ENCODE peak calls at places on chromosomes 12 and 14, in five cellular contexts. J, W, B, R and G are unnamed samples.

GRCh38 chr14:65472189-65472588 is 59.7 kb downstream of the FUT8 start:
- DNase-seq in J (no peak), B (no peak), W (no peak), R (no peak), G (peak; percentile 16)

GRCh38 chr12:9363145-9363544 is 154.9 kb upstream of the PZP start:
- DNase-seq in B (no peak), J (peak; percentile 57), R (no peak), W (no peak), G (no peak)

GRCh38 chr12:27104546-27104945 is 22.2 kb upstream of the C12orf71 start:
- DNase-seq in W (no peak), B (no peak), R (no peak), J (no peak), G (no peak)

GRCh38 chr12:48351022-48351708 is 446 bp upstream of the ZNF641 start:
- DNase-seq in R (no peak), W (peak; percentile 47), J (no peak), B (no peak), G (peak; percentile 67)

GRCh38 chr14:105466491-105467248 is 8.0 kb upstream of the CRIP2 start:
- DNase-seq in J (no peak), B (no peak), W (no peak), R (no peak), G (no peak)

GRCh38 chr14:27370775-27371174 is 772.9 kb upstream of the NOVA1 start:
- DNase-seq in B (no peak), R (no peak), J (no peak), W (no peak), G (no peak)

GRCh38 chr12:7079826-7080125 is 12.5 kb downstream of the C1R start:
- DNase-seq in W (no peak), R (no peak), J (no peak), B (no peak), G (no peak)

GRCh38 chr12:64611430-64612286 is 1.4 kb downstream of the RASSF3 start:
- DNase-seq in R (peak; percentile 43), W (no peak), J (no peak), B (no peak), G (peak; percentile 13)

GRCh38 chr12:130568546-130568945 is 147.6 kb downstream of the RIMBP2 start:
- DNase-seq in W (no peak), B (no peak), J (no peak), R (no peak), G (no peak)

GRCh38 chr14:95519699-95520098 is 3.2 kb upstream of the SYNE3 start:
- DNase-seq in B (no peak), J (no peak), W (no peak), R (no peak), G (no peak)

GRCh38 chr14:94485944-94486841 is 10.2 kb upstream of the SERPINA9 start:
- DNase-seq in R (peak; percentile 55), W (peak; percentile 48), J (no peak), B (peak; percentile 94), G (peak; percentile 83)

GRCh38 chr14:95953111-95953724 is 76.6 kb downstream of the TUNAR start:
- DNase-seq in R (no peak), B (peak; percentile 54), W (no peak), J (no peak), G (peak; percentile 18)

GRCh38 chr12:88922816-88923215 is 342.5 kb upstream of the KITLG start:
- DNase-seq in B (no peak), J (no peak), W (no peak), R (no peak), G (no peak)

GRCh38 chr12:70852416-70853150 is 68.0 kb downstream of the PTPRR start:
- DNase-seq in B (no peak), W (no peak), J (no peak), R (no peak), G (no peak)

GRCh38 chr12:90037740-90038139 is 329.1 kb upstream of the ATP2B1 start:
- DNase-seq in R (no peak), B (no peak), J (no peak), W (no peak), G (no peak)

GRCh38 chr14:49853572-49854375 is 1.2 kb upstream of the NEMF start:
- DNase-seq in W (peak; percentile 86), B (peak; percentile 81), R (no peak), J (no peak), G (peak; percentile 80)

GRCh38 chr12:11727133-11727664 is 77.7 kb downstream of the ETV6 start:
- DNase-seq in J (peak; percentile 87), R (no peak), W (peak; percentile 56), B (no peak), G (no peak)

GRCh38 chr12:112988224-112988623 is 9.9 kb downstream of the OAS2 start:
- DNase-seq in R (no peak), J (no peak), W (no peak), B (no peak), G (no peak)

GRCh38 chr14:62694075-62694474 is 351.2 kb downstream of the KCNH5 start:
- DNase-seq in B (no peak), R (no peak), J (no peak), W (no peak), G (no peak)

GRCh38 chr12:102992297-102992696 is 34.8 kb downstream of the ASCL1 start:
- DNase-seq in W (peak; percentile 25), R (no peak), B (no peak), J (peak; percentile 45), G (no peak)

GRCh38 chr12:19125325-19125724 is 4.2 kb upstream of the PLEKHA5 start:
- DNase-seq in R (no peak), J (no peak), B (no peak), W (no peak), G (no peak)

GRCh38 chr12:5778823-5779222 is 166.2 kb downstream of the ANO2 start:
- DNase-seq in R (no peak), J (no peak), W (no peak), B (no peak), G (no peak)

GRCh38 chr12:68240079-68240478 is 13.3 kb downstream of the IL22 start:
- DNase-seq in B (no peak), R (peak; percentile 22), J (no peak), W (no peak), G (no peak)

GRCh38 chr12:41932470-41932991 is 212.1 kb downstream of the GXYLT1 start:
- DNase-seq in W (no peak), B (peak; percentile 66), J (no peak), R (peak; percentile 43), G (peak; percentile 61)

GRCh38 chr12:62361048-62361447 is 100.8 kb downstream of the USP15 start:
- DNase-seq in J (no peak), B (no peak), W (no peak), R (no peak), G (no peak)

GRCh38 chr12:51890135-51890464 is 2.2 kb downstream of the ANKRD33 start:
- DNase-seq in B (no peak), R (no peak), J (no peak), W (no peak), G (no peak)

DNA sequence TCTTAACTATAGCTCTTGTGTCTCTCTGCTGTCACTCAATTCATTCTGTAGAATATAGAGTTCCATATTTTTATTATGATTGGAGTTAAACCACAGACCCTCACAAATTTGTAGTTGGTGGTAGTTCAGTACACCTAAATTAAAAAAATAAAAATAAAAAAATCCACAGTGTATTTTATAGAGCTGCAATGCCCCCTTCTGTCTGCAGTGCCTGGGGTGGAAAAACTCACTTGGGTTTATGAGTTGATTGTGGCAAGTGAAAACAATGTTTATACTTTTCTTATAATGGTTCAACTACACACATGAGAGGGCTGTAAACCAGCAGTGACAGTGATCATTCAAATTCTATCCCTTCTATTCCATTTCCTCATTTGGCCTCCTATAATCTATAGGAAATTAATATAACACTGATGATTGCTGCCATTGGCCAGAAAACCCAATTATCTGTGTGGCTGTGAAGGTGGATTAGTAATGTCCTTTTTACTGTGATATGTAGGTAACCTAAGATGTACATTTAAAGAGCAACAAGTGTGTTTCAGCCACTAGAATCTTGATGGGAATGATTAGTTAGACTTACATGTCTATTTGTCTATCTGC is 166.9 kb upstream of the LRIG3 start:
- DNase-seq in R (no peak), B (no peak), J (no peak), W (no peak), G (no peak)
- TF ChIP-seq ATF2 in R (no peak), B (no peak), J (no peak), W (no peak), G (no peak)

GRCh38 chr14:39381366-39381765 is 50.9 kb downstream of the FBXO33 start:
- DNase-seq in W (no peak), B (no peak), R (no peak), J (no peak), G (no peak)
- TF ChIP-seq ATF2 in W (no peak), B (no peak), R (no peak), J (no peak), G (no peak)

DNA sequence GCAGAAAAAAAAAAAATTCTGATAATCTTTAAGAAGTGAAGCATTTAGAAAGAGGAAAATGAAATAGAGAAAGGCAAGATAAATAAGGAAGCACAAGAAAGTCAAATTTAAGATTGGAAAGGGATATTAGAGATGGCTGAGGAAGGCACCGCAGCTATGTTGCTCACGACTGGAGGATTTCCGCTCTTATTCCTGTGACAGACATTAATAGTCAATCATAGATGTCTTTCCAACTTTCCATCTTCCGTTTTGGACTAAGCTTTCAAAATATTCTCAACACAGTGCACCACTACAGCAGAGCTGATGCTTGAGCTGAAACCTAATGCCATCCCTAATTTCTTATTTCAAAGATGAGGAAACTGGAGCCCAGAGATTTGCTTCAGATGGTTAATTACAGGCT is 290.6 kb downstream of the FOXN3 start:
- DNase-seq in B (no peak), J (no peak), W (no peak), R (no peak), G (no peak)
- TF ChIP-seq ATF2 in B (no peak), J (no peak), W (no peak), R (no peak), G (no peak)

DNA sequence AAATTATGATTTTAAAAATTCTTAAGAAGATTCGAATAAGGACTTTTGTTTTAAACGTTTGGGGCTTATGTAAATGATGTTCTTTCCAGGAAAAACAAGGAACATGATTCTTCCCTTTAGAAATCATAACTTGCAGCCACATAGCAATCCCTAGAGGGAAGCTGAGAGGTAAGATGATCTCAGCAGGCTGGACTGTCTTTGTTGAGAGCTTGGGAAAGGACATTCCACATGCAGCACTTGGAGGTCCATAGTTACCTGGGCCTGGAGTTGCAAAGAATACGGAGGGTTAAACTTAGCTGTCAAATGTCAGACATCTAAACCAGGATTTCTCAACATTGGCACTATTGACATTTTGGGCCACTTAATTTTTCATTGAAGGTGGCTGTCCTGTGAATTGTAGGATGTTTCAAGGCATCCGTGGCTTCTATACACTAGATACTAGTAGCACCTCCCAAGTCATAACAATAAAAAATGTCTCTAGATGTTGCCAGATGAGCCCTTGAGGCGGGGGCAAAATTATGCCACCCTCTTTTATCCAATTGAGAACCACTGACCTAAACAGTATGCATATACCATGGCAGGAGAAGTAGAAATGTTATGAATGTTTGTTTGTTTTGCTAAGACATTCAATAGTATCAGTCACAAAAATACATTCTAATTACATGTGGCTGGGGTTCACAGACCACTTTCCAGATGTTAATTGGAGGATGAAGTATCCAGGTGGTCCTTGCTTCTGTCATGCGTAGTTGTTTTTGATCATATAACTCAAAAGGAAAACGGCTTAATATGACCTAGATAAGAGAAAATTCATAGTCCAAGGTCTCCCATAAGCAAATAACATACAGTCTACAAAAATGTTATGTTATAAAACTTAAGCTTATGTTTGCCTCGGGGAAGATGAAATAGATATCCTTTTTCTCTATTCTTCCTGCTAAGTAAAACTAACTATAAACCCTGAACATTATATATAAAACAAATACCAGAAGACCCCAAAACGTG is 30.5 kb downstream of the TTC6 start:
- DNase-seq in J (no peak), R (no peak), W (peak; percentile 74), B (no peak), G (no peak)
- TF ChIP-seq ATF2 in J (no peak), R (no peak), W (no peak), B (no peak), G (no peak)